ENCODE peak calls at places on chromosomes 13 and 19, in ten cellular contexts. E, Z, Y, W, G, I, S, U, F and V are unnamed samples.
A peak's percentile ranks its signal among the peaks of the same experiment; 100 is the strongest.

GRCh38 chr13:45607931-45608330 is 7.6 kb downstream of the ERICH6B start:
- DNase-seq in E (no peak), Z (no peak), Y (no peak), W (no peak), G (no peak), I (no peak), S (no peak), U (no peak), F (no peak), V (no peak)

GRCh38 chr13:38785047-38785446 is 98.2 kb downstream of the FREM2 start:
- DNase-seq in E (no peak), Z (no peak), Y (no peak), W (no peak), G (no peak), I (no peak), S (no peak), U (no peak), F (no peak), V (no peak)

GRCh38 chr13:99655351-99656091 is 154.2 kb downstream of the TM9SF2 start:
- DNase-seq in E (no peak), Z (no peak), Y (no peak), W (no peak), G (no peak), I (peak; percentile 64), S (no peak), U (peak; percentile 61), F (no peak), V (no peak)

GRCh38 chr13:32039488-32040013 is 8.0 kb downstream of the FRY start:
- DNase-seq in E (no peak), Z (no peak), Y (no peak), W (no peak), G (no peak), I (no peak), S (no peak), U (no peak), F (no peak), V (no peak)

GRCh38 chr19:58563034-58563573 is 4.7 kb upstream of the UBE2M start:
- DNase-seq in E (no peak), Z (no peak), Y (no peak), W (peak; percentile 70), G (no peak), I (peak; percentile 58), S (no peak), U (peak; percentile 49), F (peak; percentile 8), V (no peak)

GRCh38 chr13:36101157-36101556 is 30.0 kb downstream of the DCLK1 start:
- DNase-seq in E (no peak), Z (no peak), Y (no peak), W (no peak), G (no peak), I (no peak), S (peak; percentile 78), U (no peak), F (no peak), V (no peak)

GRCh38 chr13:73224708-73225107 is 165.9 kb downstream of the KLF5 start:
- DNase-seq in E (peak; percentile 93), Z (no peak), Y (no peak), W (no peak), G (peak; percentile 46), I (no peak), S (no peak), U (no peak), F (no peak), V (no peak)

GRCh38 chr13:105920375-105920774 is 615.1 kb downstream of the EFNB2 start:
- DNase-seq in E (peak; percentile 96), Z (no peak), Y (no peak), W (no peak), G (no peak), I (no peak), S (no peak), U (no peak), F (no peak), V (no peak)

GRCh38 chr19:45477713-45478453 is 10.1 kb downstream of the FOSB start:
- DNase-seq in E (no peak), Z (peak; percentile 47), Y (no peak), W (no peak), G (no peak), I (peak; percentile 57), S (peak; percentile 75), U (peak; percentile 66), F (peak; percentile 53), V (no peak)

GRCh38 chr19:33500586-33500985 is 21.0 kb downstream of the PEPD start:
- DNase-seq in E (no peak), Z (no peak), Y (no peak), W (no peak), G (no peak), I (no peak), S (no peak), U (no peak), F (no peak), V (no peak)

GRCh38 chr13:28805193-28805819 is 14.8 kb upstream of the MTUS2 start:
- DNase-seq in E (no peak), Z (no peak), Y (no peak), W (peak; percentile 35), G (no peak), I (peak; percentile 56), S (peak; percentile 28), U (peak; percentile 57), F (no peak), V (no peak)

GRCh38 chr19:27741236-27741635 is 1471.7 kb downstream of the UQCRFS1 start:
- DNase-seq in E (no peak), Z (no peak), Y (no peak), W (no peak), G (no peak), I (no peak), S (no peak), U (no peak), F (no peak), V (no peak)

GRCh38 chr19:38317104-38317612 is 1.4 kb upstream of the YIF1B start:
- DNase-seq in E (peak; percentile 80), Z (no peak), Y (no peak), W (no peak), G (no peak), I (peak; percentile 49), S (no peak), U (peak; percentile 50), F (peak; percentile 25), V (no peak)

GRCh38 chr19:30580673-30581072 is 208.5 kb downstream of the ZNF536 start:
- DNase-seq in E (no peak), Z (no peak), Y (no peak), W (no peak), G (no peak), I (no peak), S (no peak), U (no peak), F (no peak), V (peak; percentile 29)

GRCh38 chr19:16814526-16815100 is 14.6 kb upstream of the SIN3B start:
- DNase-seq in E (no peak), Z (no peak), Y (no peak), W (no peak), G (no peak), I (no peak), S (no peak), U (no peak), F (no peak), V (no peak)

GRCh38 chr19:3672993-3673392 is 27.3 kb downstream of the PIP5K1C start:
- DNase-seq in E (peak; percentile 33), Z (no peak), Y (no peak), W (no peak), G (no peak), I (no peak), S (no peak), U (no peak), F (no peak), V (no peak)

GRCh38 chr19:36060430-36060829 is 5.7 kb downstream of the WDR62 start:
- DNase-seq in E (peak; percentile 25), Z (no peak), Y (no peak), W (no peak), G (no peak), I (no peak), S (no peak), U (peak; percentile 35), F (no peak), V (peak; percentile 73)

GRCh38 chr19:16319466-16319865 is 5.2 kb upstream of the KLF2 start:
- DNase-seq in E (peak; percentile 33), Z (no peak), Y (no peak), W (no peak), G (no peak), I (no peak), S (no peak), U (peak; percentile 18), F (peak; percentile 56), V (no peak)

GRCh38 chr13:106630162-106630561 is 62.2 kb upstream of the ARGLU1 start:
- DNase-seq in E (no peak), Z (no peak), Y (no peak), W (no peak), G (no peak), I (no peak), S (no peak), U (no peak), F (no peak), V (no peak)

GRCh38 chr19:36141039-36141914 is 1.4 kb downstream of the CAPNS1 start:
- DNase-seq in E (peak; percentile 70), Z (peak; percentile 72), Y (peak; percentile 67), W (peak; percentile 83), G (no peak), I (peak; percentile 100), S (peak; percentile 71), U (peak; percentile 95), F (peak; percentile 86), V (peak; percentile 17)

GRCh38 chr13:87497426-87497825 is 173.7 kb upstream of the SLITRK5 start:
- DNase-seq in E (no peak), Z (no peak), Y (no peak), W (peak; percentile 3), G (no peak), I (no peak), S (no peak), U (no peak), F (no peak), V (no peak)

GRCh38 chr13:95607363-95607762 is 37.1 kb downstream of the DZIP1 start:
- DNase-seq in E (no peak), Z (no peak), Y (no peak), W (no peak), G (no peak), I (no peak), S (peak; percentile 23), U (no peak), F (no peak), V (no peak)

GRCh38 chr19:29680447-29680846 is 15.2 kb downstream of the PLEKHF1 start:
- DNase-seq in E (peak; percentile 87), Z (no peak), Y (peak; percentile 65), W (peak; percentile 25), G (no peak), I (peak; percentile 89), S (no peak), U (peak; percentile 94), F (peak; percentile 67), V (peak; percentile 36)

GRCh38 chr13:28429096-28429495 is 65.8 kb downstream of the FLT1 start:
- DNase-seq in E (no peak), Z (no peak), Y (no peak), W (no peak), G (no peak), I (no peak), S (no peak), U (no peak), F (no peak), V (no peak)

GRCh38 chr19:34851277-34851804 is 75.4 kb upstream of the ZNF30 start:
- DNase-seq in E (no peak), Z (peak; percentile 19), Y (no peak), W (no peak), G (no peak), I (no peak), S (peak; percentile 9), U (no peak), F (no peak), V (no peak)

GRCh38 chr19:40687525-40688016 is 2.9 kb downstream of the NUMBL start:
- DNase-seq in E (no peak), Z (no peak), Y (no peak), W (peak; percentile 27), G (peak; percentile 62), I (no peak), S (no peak), U (no peak), F (no peak), V (no peak)

GRCh38 chr19:12936582-12936981 is 1.8 kb upstream of the CALR start:
- DNase-seq in E (no peak), Z (no peak), Y (no peak), W (no peak), G (no peak), I (no peak), S (no peak), U (no peak), F (no peak), V (no peak)